ENCODE peak calls at places on chromosome 14, in five cellular contexts. S is spleen, L is endothelial cell of umbilical vein, R is neuronal stem cell, J is aorta. O is an unnamed sample.

GRCh38 chr14:71472281-71472960 is 459.8 kb upstream of the RGS6 start:
- DNase-seq in S (no peak), L (no peak), R (no peak), J (no peak), O (no peak)

GRCh38 chr14:64234877-64235651 is 59.1 kb downstream of the ESR2 start:
- DNase-seq in S (no peak), L (no peak), R (no peak), J (no peak), O (peak)

GRCh38 chr14:102545461-102546265 is 36.1 kb upstream of the ANKRD9 start:
- DNase-seq in S (no peak), L (no peak), R (no peak), J (no peak), O (peak)

GRCh38 chr14:64508215-64508776 is 3.7 kb downstream of the ZBTB1 start:
- DNase-seq in S (no peak), L (no peak), R (no peak), J (no peak), O (no peak)

GRCh38 chr14:22864979-22865378 is 6.6 kb upstream of the LRP10 start:
- DNase-seq in S (peak), L (no peak), R (no peak), J (peak), O (no peak)

GRCh38 chr14:66600416-66600815 is 92.5 kb downstream of the GPHN start:
- DNase-seq in S (no peak), L (peak), R (no peak), J (no peak), O (no peak)

GRCh38 chr14:91649930-91650329 is 82.0 kb downstream of the CATSPERB start:
- DNase-seq in S (no peak), L (peak), R (no peak), J (no peak), O (no peak)

GRCh38 chr14:100289916-100290606 is 16.2 kb downstream of the SLC25A29 start:
- DNase-seq in S (peak), L (no peak), R (no peak), J (peak), O (no peak)

GRCh38 chr14:104385189-104386135 is 194.1 kb upstream of the C14orf180 start:
- DNase-seq in S (peak), L (no peak), R (no peak), J (peak), O (peak)

GRCh38 chr14:20305265-20306078 is at the start of gene TTC5:
- DNase-seq in S (peak), L (peak), R (peak), J (peak), O (peak)

GRCh38 chr14:100900837-100901390 is 2.6 kb downstream of the RTL1 start:
- DNase-seq in S (peak), L (peak), R (peak), J (peak), O (peak)

GRCh38 chr14:71497645-71498086 is 434.6 kb upstream of the RGS6 start:
- DNase-seq in S (no peak), L (peak), R (no peak), J (no peak), O (no peak)

GRCh38 chr14:102325791-102326345 is 6.3 kb downstream of the ZNF839 start:
- DNase-seq in S (peak), L (no peak), R (no peak), J (peak), O (no peak)

GRCh38 chr14:24705840-24706239 is 71.8 kb upstream of the GZMB start:
- DNase-seq in S (no peak), L (no peak), R (no peak), J (no peak), O (no peak)

GRCh38 chr14:56686416-56686815 is 106.8 kb downstream of the TMEM260 start:
- DNase-seq in S (no peak), L (no peak), R (peak), J (no peak), O (peak)

GRCh38 chr14:72782182-72782508 is 111.8 kb downstream of the DPF3 start:
- DNase-seq in S (no peak), L (no peak), R (no peak), J (no peak), O (no peak)
- H3K27ac ChIP-seq in S (no peak), L (peak), R (no peak), J (no peak), O (no peak)

DNA sequence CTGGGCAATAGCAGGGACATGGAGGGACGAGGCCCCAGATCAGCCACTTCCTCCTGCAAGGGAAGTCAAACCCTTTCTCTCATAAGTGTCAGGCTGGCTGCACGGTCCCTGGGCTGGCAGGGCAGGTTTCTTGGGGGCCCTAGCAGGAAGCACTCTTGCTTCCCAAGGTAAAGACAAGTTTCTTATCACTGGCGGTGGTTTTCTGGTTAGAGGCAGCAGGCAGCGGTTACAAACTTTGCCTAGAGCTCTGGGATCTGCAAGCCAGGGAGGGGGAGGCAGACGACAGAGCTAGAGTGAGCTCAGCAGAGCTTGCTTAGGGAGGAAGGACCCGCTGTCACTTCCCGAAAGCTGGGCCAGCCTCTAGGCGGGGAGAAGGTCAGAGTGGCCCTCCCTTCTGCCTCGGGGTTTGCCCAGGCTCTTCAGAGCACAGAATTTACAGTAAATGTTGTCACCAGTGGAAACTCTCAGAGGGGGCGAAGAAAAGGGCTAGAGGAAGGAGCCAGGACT is 20.4 kb downstream of the BATF start:
- DNase-seq in S (peak), L (no peak), R (no peak), J (peak), O (no peak)
- H3K27ac ChIP-seq in S (peak), L (no peak), R (no peak), J (no peak), O (no peak)

GRCh38 chr14:51661504-51661903 is 9.8 kb downstream of the FRMD6 start:
- DNase-seq in S (no peak), L (no peak), R (no peak), J (no peak), O (no peak)

GRCh38 chr14:51668870-51669269 is 17.2 kb downstream of the FRMD6 start:
- DNase-seq in S (no peak), L (no peak), R (no peak), J (no peak), O (no peak)

GRCh38 chr14:51663783-51664326 is 12.1 kb downstream of the FRMD6 start:
- DNase-seq in S (no peak), L (no peak), R (no peak), J (no peak), O (no peak)

GRCh38 chr14:51666070-51666469 is 14.4 kb downstream of the FRMD6 start:
- DNase-seq in S (no peak), L (peak), R (no peak), J (no peak), O (no peak)

DNA sequence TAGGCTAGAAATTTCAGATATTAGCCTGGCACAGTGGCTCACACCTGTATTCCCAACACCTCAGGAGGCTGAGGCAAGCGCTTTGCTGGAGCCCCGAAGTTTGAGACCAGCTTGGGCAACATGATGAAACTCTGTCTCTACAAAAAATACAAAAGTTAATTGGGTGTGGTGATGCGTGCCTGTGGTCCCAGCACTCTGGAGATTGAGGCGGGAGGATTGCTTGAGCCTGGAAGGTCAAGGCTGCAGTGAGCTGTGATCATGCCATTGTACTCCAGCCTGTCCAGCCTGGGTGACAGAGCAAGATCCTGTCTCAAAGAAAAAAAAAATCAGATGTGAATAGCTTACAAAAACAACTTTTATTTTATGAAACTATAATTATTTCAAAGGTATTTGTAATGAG is 15.1 kb downstream of the FRMD6 start:
- DNase-seq in S (no peak), L (no peak), R (no peak), J (no peak), O (no peak)
- H3K27ac ChIP-seq in S (no peak), L (no peak), R (no peak), J (no peak), O (no peak)

DNA sequence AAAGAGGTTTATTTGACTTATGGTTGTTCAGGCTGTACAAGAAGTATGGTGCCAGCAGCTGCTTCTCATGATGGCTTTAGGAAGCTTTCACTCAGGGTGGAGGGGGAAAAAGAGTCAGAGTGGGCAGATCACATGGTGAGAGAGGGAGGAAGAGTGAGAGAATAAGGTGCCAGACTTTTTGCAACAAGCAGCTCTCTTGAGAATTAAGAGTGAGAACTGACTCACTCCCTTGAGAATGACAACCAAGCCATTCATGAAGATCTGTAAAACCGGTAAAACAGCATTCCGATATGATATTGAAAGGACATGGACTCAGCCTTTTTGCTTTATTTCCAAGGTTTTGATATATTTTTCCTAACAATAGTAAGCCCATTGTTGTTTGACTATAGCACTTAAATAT is 501.2 kb downstream of the GALC start:
- DNase-seq in S (no peak), L (no peak), R (no peak), J (no peak), O (no peak)
- H3K27ac ChIP-seq in S (no peak), L (no peak), R (no peak), J (no peak), O (no peak)

GRCh38 chr14:54933006-54933405 is 30.4 kb upstream of the GCH1 start:
- DNase-seq in S (no peak), L (no peak), R (no peak), J (no peak), O (no peak)

GRCh38 chr14:54929556-54929955 is 26.9 kb upstream of the GCH1 start:
- DNase-seq in S (no peak), L (peak), R (no peak), J (no peak), O (no peak)

GRCh38 chr14:54931598-54932340 is 29.1 kb upstream of the GCH1 start:
- DNase-seq in S (no peak), L (no peak), R (no peak), J (no peak), O (no peak)

GRCh38 chr14:54935958-54936357 is 33.3 kb upstream of the GCH1 start:
- DNase-seq in S (no peak), L (no peak), R (no peak), J (no peak), O (no peak)

DNA sequence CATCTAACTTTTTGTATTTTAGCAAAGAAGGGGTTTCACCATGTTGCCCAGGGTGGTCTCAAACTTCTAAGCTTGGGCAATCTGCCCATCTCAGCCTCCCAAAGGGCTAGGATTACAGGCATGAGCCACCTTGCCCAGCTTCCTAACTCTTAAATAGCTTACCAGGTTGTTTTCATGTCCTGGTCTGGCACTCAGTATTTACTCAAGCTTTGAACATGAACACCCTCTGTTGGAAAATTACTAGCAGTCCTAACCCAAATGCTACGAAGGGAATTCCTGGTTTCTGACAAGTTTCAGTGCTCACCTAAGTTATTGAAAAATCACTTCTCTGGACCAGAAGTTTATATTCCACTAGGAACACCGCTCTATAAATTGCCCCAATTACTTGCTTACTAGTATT is 32.5 kb upstream of the GCH1 start:
- DNase-seq in S (no peak), L (no peak), R (no peak), J (no peak), O (no peak)
- H3K27ac ChIP-seq in S (no peak), L (no peak), R (no peak), J (no peak), O (no peak)

DNA sequence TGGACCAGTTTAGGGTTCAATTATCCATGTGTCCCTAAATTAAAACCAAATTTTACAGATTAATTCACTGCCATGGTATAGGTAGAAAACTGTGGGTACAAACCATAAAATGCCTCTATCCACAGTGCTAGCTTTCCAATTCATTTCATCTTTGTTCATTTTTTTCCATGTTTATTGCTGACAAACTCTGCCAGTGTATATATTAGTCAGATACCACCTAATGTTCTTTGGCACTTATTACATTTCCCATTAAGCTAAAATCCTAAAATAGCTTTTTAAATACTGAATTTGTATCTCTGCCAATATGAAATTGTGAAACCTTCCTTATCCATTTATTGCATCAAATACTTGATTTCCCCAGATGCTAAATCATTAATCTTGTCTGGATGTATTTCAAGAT is 150.1 kb upstream of the FSCB start:
- DNase-seq in S (no peak), L (no peak), R (no peak), J (no peak), O (no peak)
- H3K27ac ChIP-seq in S (no peak), L (no peak), R (no peak), J (no peak), O (no peak)